ENCODE peak calls at places on chromosomes 6 and 20, in seven cellular contexts. G is cardiac fibroblast; P is iPS DF 6.9; C is skeletal muscle cell; Z is Panc1; A is CD8-positive, alpha-beta T cell; R is adrenal gland. M is an unnamed sample.

GRCh38 chr6:156899532-156899931 is 122.4 kb downstream of the ARID1B start:
- DNase-seq in G (no peak), P (no peak), C (no peak), Z (no peak), A (no peak), R (no peak), M (no peak)

GRCh38 chr6:112636650-112637260 is 289.6 kb downstream of the RFPL4B start:
- DNase-seq in G (peak), P (no peak), C (peak), Z (no peak), A (no peak), R (no peak), M (no peak)

GRCh38 chr6:12608016-12608860 is 108.3 kb upstream of the PHACTR1 start:
- DNase-seq in G (peak), P (no peak), C (no peak), Z (no peak), A (no peak), R (no peak), M (no peak)

GRCh38 chr6:139472341-139473038 is 98.0 kb upstream of the CITED2 start:
- DNase-seq in G (peak), P (no peak), C (no peak), Z (no peak), A (no peak), R (no peak), M (no peak)

GRCh38 chr6:33407132-33407718 is 3.6 kb upstream of the PHF1 start:
- DNase-seq in G (peak), P (no peak), C (no peak), Z (no peak), A (no peak), R (no peak), M (no peak)

GRCh38 chr6:106444777-106445507 is 84.4 kb downstream of the CRYBG1 start:
- DNase-seq in G (peak), P (no peak), C (no peak), Z (peak), A (no peak), R (no peak), M (peak)

GRCh38 chr6:26025894-26026832 is 61.1 kb upstream of the HFE start:
- DNase-seq in G (peak), P (no peak), C (peak), Z (peak), A (peak), R (peak), M (peak)

GRCh38 chr6:150334790-150335783 is 33.7 kb upstream of the IYD start:
- DNase-seq in G (peak), P (peak), C (peak), Z (peak), A (no peak), R (peak), M (peak)

GRCh38 chr6:22807818-22808217 is 238.5 kb downstream of the HDGFL1 start:
- DNase-seq in G (no peak), P (no peak), C (no peak), Z (no peak), A (no peak), R (no peak), M (no peak)

GRCh38 chr20:44142416-44142815 is 44.6 kb downstream of the JPH2 start:
- DNase-seq in G (peak), P (no peak), C (peak), Z (no peak), A (no peak), R (no peak), M (no peak)

GRCh38 chr6:170437719-170438401 is 115.2 kb downstream of the PSMB1 start:
- DNase-seq in G (no peak), P (no peak), C (no peak), Z (no peak), A (no peak), R (no peak), M (no peak)

GRCh38 chr6:157219201-157220200 is 103.8 kb downstream of the TMEM242 start:
- DNase-seq in G (peak), P (no peak), C (peak), Z (no peak), A (no peak), R (no peak), M (no peak)

GRCh38 chr6:106802141-106802540 is 172.4 kb downstream of the CD24 start:
- DNase-seq in G (no peak), P (no peak), C (no peak), Z (no peak), A (no peak), R (no peak), M (no peak)

DNA sequence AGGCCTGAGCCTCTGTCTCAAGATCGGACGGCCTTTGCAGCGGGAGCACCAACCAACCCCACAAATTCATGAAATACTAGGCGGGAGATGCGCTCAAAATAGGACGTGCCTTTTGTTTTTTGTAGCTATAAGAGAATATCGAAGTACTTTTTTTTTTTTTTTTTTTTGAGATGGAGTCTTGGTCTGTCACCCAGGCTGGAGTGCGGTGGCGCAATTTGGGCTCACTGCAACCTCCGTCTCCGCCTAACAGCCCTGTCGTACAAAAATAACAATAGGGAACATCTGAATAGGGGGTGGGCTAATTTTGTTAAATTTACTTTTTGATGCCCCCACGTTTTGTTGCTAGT is 5.9 kb upstream of the TUBB2A start:
- DNase-seq in G (peak), P (no peak), C (no peak), Z (no peak), A (no peak), R (peak), M (no peak)
- H3K4me3 ChIP-seq in G (peak), P (peak), C (peak), Z (peak), A (peak), R (no peak), M (peak)

GRCh38 chr6:44388135-44388487 is 605 bp downstream of the CDC5L start:
- DNase-seq in G (no peak), P (no peak), C (no peak), Z (no peak), A (no peak), R (no peak), M (no peak)
- H3K4me3 ChIP-seq in G (peak), P (peak), C (peak), Z (peak), A (peak), R (no peak), M (peak)

GRCh38 chr20:63406011-63406410 is 44.9 kb upstream of the CHRNA4 start:
- DNase-seq in G (no peak), P (no peak), C (no peak), Z (no peak), A (no peak), R (no peak), M (no peak)
- H3K4me3 ChIP-seq in G (no peak), P (no peak), C (no peak), Z (no peak), A (no peak), R (no peak), M (no peak)

GRCh38 chr6:70863343-70863742 is 93.5 kb downstream of the B3GAT2 start:
- DNase-seq in G (no peak), P (no peak), C (no peak), Z (no peak), A (no peak), R (no peak), M (no peak)
- H3K4me3 ChIP-seq in G (no peak), P (no peak), C (no peak), Z (no peak), A (no peak), R (no peak), M (no peak)

GRCh38 chr6:41442800-41443501 is 103.2 kb upstream of the FOXP4 start:
- DNase-seq in G (no peak), P (no peak), C (peak), Z (no peak), A (no peak), R (peak), M (no peak)
- H3K4me3 ChIP-seq in G (no peak), P (peak), C (peak), Z (no peak), A (no peak), R (no peak), M (no peak)

DNA sequence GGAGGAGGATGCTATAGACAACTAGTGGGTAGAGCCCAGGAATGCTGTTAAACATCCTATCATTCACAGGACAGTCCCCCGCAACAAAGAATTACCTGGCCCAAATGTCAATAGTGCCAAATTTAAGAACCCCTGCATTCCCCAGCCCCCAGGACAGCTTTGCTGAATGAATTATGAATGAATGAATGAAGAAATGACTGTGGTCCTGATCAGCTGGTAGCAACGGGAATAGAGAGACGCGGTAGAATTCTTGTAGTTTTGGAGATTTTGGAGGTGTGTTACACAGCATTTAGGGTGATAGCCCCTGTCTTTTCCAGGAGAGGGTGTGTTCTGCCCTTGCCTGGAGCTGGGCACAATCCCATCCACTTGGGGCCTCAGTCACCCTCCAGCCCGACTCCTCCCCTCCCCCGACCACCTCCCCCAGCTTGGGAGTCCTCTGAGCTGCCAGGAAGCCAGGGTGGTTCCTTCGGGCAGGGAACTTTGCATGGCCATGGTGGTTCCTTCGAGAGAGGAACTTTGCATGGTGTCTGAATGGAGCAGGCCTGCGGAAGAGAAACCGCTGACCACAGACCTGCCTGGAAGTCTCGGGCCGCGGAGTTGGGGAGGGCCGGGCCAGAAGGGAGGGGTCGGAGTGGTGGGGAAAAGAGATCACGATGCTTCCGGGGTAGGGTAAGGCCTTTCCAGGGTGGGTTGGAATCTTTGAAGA is 1.0 kb upstream of the HCK start:
- DNase-seq in G (no peak), P (no peak), C (no peak), Z (no peak), A (no peak), R (peak), M (no peak)
- H3K4me3 ChIP-seq in G (no peak), P (peak), C (no peak), Z (no peak), A (no peak), R (no peak), M (no peak)

GRCh38 chr20:8667306-8667705 is 401.6 kb upstream of the PLCB4 start:
- DNase-seq in G (peak), P (no peak), C (no peak), Z (no peak), A (no peak), R (no peak), M (no peak)
- H3K4me3 ChIP-seq in G (no peak), P (no peak), C (no peak), Z (no peak), A (no peak), R (no peak), M (no peak)

GRCh38 chr6:108113557-108114519 is 39.3 kb upstream of the OSTM1 start:
- DNase-seq in G (peak), P (no peak), C (no peak), Z (no peak), A (no peak), R (peak), M (peak)
- H3K4me3 ChIP-seq in G (peak), P (peak), C (peak), Z (peak), A (peak), R (no peak), M (no peak)

GRCh38 chr6:51213806-51214205 is 395.1 kb downstream of the TFAP2B start:
- DNase-seq in G (no peak), P (no peak), C (no peak), Z (no peak), A (no peak), R (no peak), M (no peak)
- H3K4me3 ChIP-seq in G (no peak), P (no peak), C (no peak), Z (no peak), A (no peak), R (no peak), M (no peak)